ENCODE peak calls at places on chromosomes 1 and 21, in seven cellular contexts. One of them, this sample, is unnamed.
A peak's percentile ranks its signal among the peaks of the same experiment; 100 is the strongest.

GRCh38 chr1:194818674-194819073 is 1632.3 kb upstream of the B3GALT2 start:
- DNase-seq in esophagus muscularis mucosa: no peak
- DNase-seq in GM12891: no peak
- DNase-seq in heart left ventricle: no peak
- DNase-seq in transverse colon: no peak
- DNase-seq in HCT116: no peak
- DNase-seq in testis: no peak
- DNase-seq in this sample: no peak

GRCh38 chr1:55420866-55421265 is 205.7 kb upstream of the USP24 start:
- DNase-seq in GM12891: no peak
- DNase-seq in transverse colon: no peak
- DNase-seq in HCT116: no peak
- DNase-seq in esophagus muscularis mucosa: peak; percentile 83
- DNase-seq in testis: no peak
- DNase-seq in heart left ventricle: no peak
- DNase-seq in this sample: no peak

GRCh38 chr1:223750730-223751572 is 38.6 kb downstream of the CAPN2 start:
- DNase-seq in HCT116: no peak
- DNase-seq in transverse colon: no peak
- DNase-seq in GM12891: no peak
- DNase-seq in heart left ventricle: no peak
- DNase-seq in testis: no peak
- DNase-seq in esophagus muscularis mucosa: no peak
- DNase-seq in this sample: no peak

GRCh38 chr1:88540255-88540654 is 143.8 kb upstream of the PKN2 start:
- DNase-seq in esophagus muscularis mucosa: no peak
- DNase-seq in transverse colon: no peak
- DNase-seq in heart left ventricle: no peak
- DNase-seq in testis: no peak
- DNase-seq in HCT116: no peak
- DNase-seq in GM12891: no peak
- DNase-seq in this sample: no peak

GRCh38 chr1:56378376-56379070 is 200.8 kb downstream of the PLPP3 start:
- DNase-seq in esophagus muscularis mucosa: no peak
- DNase-seq in heart left ventricle: no peak
- DNase-seq in HCT116: no peak
- DNase-seq in transverse colon: no peak
- DNase-seq in testis: no peak
- DNase-seq in GM12891: no peak
- DNase-seq in this sample: no peak

GRCh38 chr1:66562561-66562960 is 28.6 kb downstream of the SGIP1 start:
- DNase-seq in testis: no peak
- DNase-seq in heart left ventricle: no peak
- DNase-seq in GM12891: no peak
- DNase-seq in transverse colon: no peak
- DNase-seq in HCT116: no peak
- DNase-seq in esophagus muscularis mucosa: no peak
- DNase-seq in this sample: no peak

GRCh38 chr1:165253818-165254254 is 102.7 kb downstream of the LMX1A start:
- DNase-seq in transverse colon: no peak
- DNase-seq in heart left ventricle: no peak
- DNase-seq in esophagus muscularis mucosa: no peak
- DNase-seq in GM12891: no peak
- DNase-seq in testis: no peak
- DNase-seq in HCT116: no peak
- DNase-seq in this sample: no peak

GRCh38 chr1:231971397-231972233 is 345.0 kb downstream of the DISC1 start:
- DNase-seq in HCT116: no peak
- DNase-seq in transverse colon: no peak
- DNase-seq in esophagus muscularis mucosa: no peak
- DNase-seq in testis: no peak
- DNase-seq in heart left ventricle: no peak
- DNase-seq in GM12891: no peak
- DNase-seq in this sample: peak; percentile 39

GRCh38 chr1:194369622-194370021 is 1183.2 kb upstream of the B3GALT2 start:
- DNase-seq in testis: no peak
- DNase-seq in GM12891: no peak
- DNase-seq in transverse colon: no peak
- DNase-seq in esophagus muscularis mucosa: no peak
- DNase-seq in HCT116: no peak
- DNase-seq in heart left ventricle: no peak
- DNase-seq in this sample: no peak

GRCh38 chr1:243465738-243466137 is 209.9 kb downstream of the SDCCAG8 start:
- DNase-seq in heart left ventricle: no peak
- DNase-seq in GM12891: no peak
- DNase-seq in testis: no peak
- DNase-seq in HCT116: no peak
- DNase-seq in transverse colon: no peak
- DNase-seq in esophagus muscularis mucosa: no peak
- DNase-seq in this sample: no peak

GRCh38 chr1:179870870-179871269 is 6.7 kb downstream of the TOR1AIP2 start:
- DNase-seq in heart left ventricle: no peak
- DNase-seq in GM12891: no peak
- DNase-seq in HCT116: no peak
- DNase-seq in testis: no peak
- DNase-seq in transverse colon: no peak
- DNase-seq in esophagus muscularis mucosa: no peak
- DNase-seq in this sample: no peak

GRCh38 chr21:29115899-29116298 is 14.5 kb upstream of the MAP3K7CL start:
- DNase-seq in testis: no peak
- DNase-seq in esophagus muscularis mucosa: no peak
- DNase-seq in heart left ventricle: no peak
- DNase-seq in HCT116: no peak
- DNase-seq in GM12891: no peak
- DNase-seq in transverse colon: no peak
- DNase-seq in this sample: no peak

DNA sequence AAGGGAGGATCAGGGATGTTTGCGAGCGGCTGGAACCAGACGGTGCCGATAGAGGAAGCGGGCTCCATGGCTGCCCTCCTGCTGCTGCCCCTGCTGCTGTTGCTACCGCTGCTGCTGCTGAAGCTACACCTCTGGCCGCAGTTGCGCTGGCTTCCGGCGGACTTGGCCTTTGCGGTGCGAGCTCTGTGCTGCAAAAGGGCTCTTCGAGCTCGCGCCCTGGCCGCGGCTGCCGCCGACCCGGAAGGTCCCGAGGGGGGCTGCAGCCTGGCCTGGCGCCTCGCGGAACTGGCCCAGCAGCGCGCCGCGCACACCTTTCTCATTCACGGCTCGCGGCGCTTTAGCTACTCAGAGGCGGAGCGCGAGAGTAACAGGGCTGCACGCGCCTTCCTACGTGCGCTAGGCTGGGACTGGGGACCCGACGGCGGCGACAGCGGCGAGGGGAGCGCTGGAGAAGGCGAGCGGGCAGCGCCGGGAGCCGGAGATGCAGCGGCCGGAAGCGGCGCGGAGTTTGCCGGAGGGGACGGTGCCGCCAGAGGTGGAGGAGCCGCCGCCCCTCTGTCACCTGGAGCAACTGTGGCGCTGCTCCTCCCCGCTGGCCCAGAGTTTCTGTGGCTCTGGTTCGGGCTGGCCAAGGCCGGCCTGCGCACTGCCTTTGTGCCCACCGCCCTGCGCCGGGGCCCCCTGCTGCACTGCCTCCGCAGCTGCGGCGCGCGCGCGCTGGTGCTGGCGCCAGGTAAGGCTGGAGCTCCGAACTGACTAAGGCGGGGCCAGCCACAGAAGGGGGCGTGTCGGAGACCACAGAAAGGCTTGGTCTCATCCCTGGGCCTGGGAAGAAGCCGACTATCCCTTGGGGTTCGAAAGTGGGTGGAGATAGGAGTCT is 465 bp downstream of the SLC27A3 start:
- DNase-seq in HCT116: peak; percentile 42
- DNase-seq in heart left ventricle: peak; percentile 87
- DNase-seq in esophagus muscularis mucosa: no peak
- DNase-seq in GM12891: peak; percentile 68
- DNase-seq in testis: peak; percentile 83
- DNase-seq in transverse colon: peak; percentile 81
- DNase-seq in this sample: no peak
- TF ChIP-seq POLR2A in HCT116: peak; percentile 47
- TF ChIP-seq POLR2A in heart left ventricle: no peak
- TF ChIP-seq POLR2A in esophagus muscularis mucosa: no peak
- TF ChIP-seq POLR2A in GM12891: no peak
- TF ChIP-seq POLR2A in testis: no peak
- TF ChIP-seq POLR2A in transverse colon: peak; percentile 43
- TF ChIP-seq POLR2A in this sample: no peak

GRCh38 chr1:10877894-10878293 is 81.4 kb upstream of the CASZ1 start:
- DNase-seq in GM12891: no peak
- DNase-seq in esophagus muscularis mucosa: no peak
- DNase-seq in HCT116: no peak
- DNase-seq in heart left ventricle: no peak
- DNase-seq in testis: no peak
- DNase-seq in transverse colon: no peak
- DNase-seq in this sample: no peak
- TF ChIP-seq POLR2A in GM12891: no peak
- TF ChIP-seq POLR2A in esophagus muscularis mucosa: no peak
- TF ChIP-seq POLR2A in HCT116: no peak
- TF ChIP-seq POLR2A in heart left ventricle: no peak
- TF ChIP-seq POLR2A in testis: no peak
- TF ChIP-seq POLR2A in transverse colon: no peak
- TF ChIP-seq POLR2A in this sample: no peak

GRCh38 chr1:151281225-151281968 is 702 bp upstream of the ZNF687 start:
- DNase-seq in GM12891: peak; percentile 80
- DNase-seq in esophagus muscularis mucosa: peak; percentile 100
- DNase-seq in transverse colon: peak; percentile 97
- DNase-seq in HCT116: peak; percentile 97
- DNase-seq in testis: peak; percentile 94
- DNase-seq in heart left ventricle: peak; percentile 97
- DNase-seq in this sample: peak; percentile 96
- TF ChIP-seq POLR2A in GM12891: peak; percentile 90
- TF ChIP-seq POLR2A in esophagus muscularis mucosa: no peak
- TF ChIP-seq POLR2A in transverse colon: peak; percentile 73
- TF ChIP-seq POLR2A in HCT116: peak; percentile 49
- TF ChIP-seq POLR2A in testis: no peak
- TF ChIP-seq POLR2A in heart left ventricle: peak; percentile 60
- TF ChIP-seq POLR2A in this sample: peak; percentile 60

GRCh38 chr21:26170471-26171309 is at the start of gene APP:
- DNase-seq in testis: peak; percentile 90
- DNase-seq in GM12891: peak; percentile 97
- DNase-seq in HCT116: peak; percentile 19
- DNase-seq in esophagus muscularis mucosa: peak; percentile 94
- DNase-seq in heart left ventricle: peak; percentile 93
- DNase-seq in transverse colon: peak; percentile 89
- DNase-seq in this sample: peak; percentile 91
- TF ChIP-seq POLR2A in testis: peak; percentile 25
- TF ChIP-seq POLR2A in GM12891: no peak
- TF ChIP-seq POLR2A in HCT116: peak; percentile 32
- TF ChIP-seq POLR2A in esophagus muscularis mucosa: peak; percentile 40
- TF ChIP-seq POLR2A in heart left ventricle: peak; percentile 86
- TF ChIP-seq POLR2A in transverse colon: peak; percentile 84
- TF ChIP-seq POLR2A in this sample: peak; percentile 91

GRCh38 chr1:167043752-167044488 is 46.3 kb downstream of the GPA33 start:
- DNase-seq in GM12891: no peak
- DNase-seq in heart left ventricle: peak; percentile 81
- DNase-seq in transverse colon: peak; percentile 88
- DNase-seq in testis: peak; percentile 85
- DNase-seq in HCT116: no peak
- DNase-seq in esophagus muscularis mucosa: peak; percentile 91
- DNase-seq in this sample: peak; percentile 68
- TF ChIP-seq POLR2A in GM12891: no peak
- TF ChIP-seq POLR2A in heart left ventricle: no peak
- TF ChIP-seq POLR2A in transverse colon: no peak
- TF ChIP-seq POLR2A in testis: no peak
- TF ChIP-seq POLR2A in HCT116: no peak
- TF ChIP-seq POLR2A in esophagus muscularis mucosa: no peak
- TF ChIP-seq POLR2A in this sample: no peak

GRCh38 chr1:158181577-158181922 is 855 bp downstream of the CD1D start:
- DNase-seq in testis: no peak
- DNase-seq in HCT116: no peak
- DNase-seq in heart left ventricle: no peak
- DNase-seq in transverse colon: no peak
- DNase-seq in esophagus muscularis mucosa: no peak
- DNase-seq in GM12891: no peak
- DNase-seq in this sample: no peak

GRCh38 chr1:158176399-158176798 is 4.3 kb upstream of the CD1D start:
- DNase-seq in transverse colon: no peak
- DNase-seq in GM12891: no peak
- DNase-seq in testis: no peak
- DNase-seq in heart left ventricle: no peak
- DNase-seq in esophagus muscularis mucosa: no peak
- DNase-seq in HCT116: no peak
- DNase-seq in this sample: no peak

GRCh38 chr1:158180741-158181576 is at the start of gene CD1D:
- DNase-seq in transverse colon: peak; percentile 38
- DNase-seq in HCT116: no peak
- DNase-seq in esophagus muscularis mucosa: no peak
- DNase-seq in testis: peak; percentile 45
- DNase-seq in GM12891: peak; percentile 37
- DNase-seq in heart left ventricle: peak; percentile 74
- DNase-seq in this sample: no peak

GRCh38 chr1:158179301-158180041 is 1.2 kb upstream of the CD1D start:
- DNase-seq in HCT116: no peak
- DNase-seq in transverse colon: peak; percentile 32
- DNase-seq in esophagus muscularis mucosa: no peak
- DNase-seq in GM12891: peak; percentile 50
- DNase-seq in heart left ventricle: no peak
- DNase-seq in testis: no peak
- DNase-seq in this sample: no peak

DNA sequence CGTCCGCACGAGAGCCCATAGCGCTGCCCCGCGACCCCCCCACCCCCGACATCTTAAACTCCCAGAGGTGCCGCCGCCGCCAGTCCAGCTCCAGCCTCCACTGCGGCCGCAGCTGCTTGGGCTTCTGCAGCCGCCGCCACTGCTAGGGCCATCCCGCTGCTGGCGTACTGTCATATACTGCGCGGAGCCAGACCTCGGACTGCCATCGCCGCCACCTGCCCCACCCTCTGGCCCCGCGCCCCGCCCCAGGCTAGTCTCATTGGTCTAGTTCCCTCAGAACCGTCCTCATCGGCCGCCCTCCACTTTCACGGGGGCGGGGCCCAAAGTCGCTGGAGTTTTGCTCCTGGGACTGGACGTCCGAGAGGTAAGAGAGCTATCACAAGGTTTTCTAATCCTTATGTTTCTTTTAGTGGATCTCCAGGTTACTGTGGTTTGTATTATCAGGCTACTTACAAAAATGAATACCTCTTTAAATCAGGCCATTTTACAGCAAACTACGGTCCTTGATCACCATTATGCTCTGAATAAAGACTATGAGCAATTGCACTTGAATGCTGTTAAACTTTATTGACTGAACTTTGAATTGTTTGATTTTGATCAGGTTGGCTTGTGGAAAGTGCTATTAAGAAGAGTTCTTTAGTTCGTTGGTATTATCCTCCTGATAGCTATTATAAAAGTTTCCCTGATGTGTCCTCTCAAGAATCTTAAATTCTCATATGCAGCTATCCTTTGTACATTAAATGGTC is 2.8 kb upstream of the CD1D start:
- DNase-seq in HCT116: no peak
- DNase-seq in testis: peak; percentile 92
- DNase-seq in heart left ventricle: peak; percentile 96
- DNase-seq in esophagus muscularis mucosa: no peak
- DNase-seq in transverse colon: peak; percentile 94
- DNase-seq in GM12891: no peak
- DNase-seq in this sample: peak; percentile 16
- TF ChIP-seq POLR2A in HCT116: no peak
- TF ChIP-seq POLR2A in testis: no peak
- TF ChIP-seq POLR2A in heart left ventricle: no peak
- TF ChIP-seq POLR2A in esophagus muscularis mucosa: no peak
- TF ChIP-seq POLR2A in transverse colon: peak; percentile 21
- TF ChIP-seq POLR2A in GM12891: no peak
- TF ChIP-seq POLR2A in this sample: no peak